ENCODE peak calls at places on chromosomes 3 and 15, in five cellular contexts. A, P, M, L and G are unnamed samples.

GRCh38 chr3:17087509-17087908 is 202.8 kb downstream of the PLCL2 start:
- DNase-seq in L (no peak), P (no peak), A (no peak), M (no peak), G (no peak)

GRCh38 chr3:142888099-142888483 is 792 bp downstream of the PCOLCE2 start:
- DNase-seq in A (no peak), M (no peak), L (no peak), P (peak), G (no peak)

GRCh38 chr3:136838641-136839555 is 20.0 kb downstream of the SLC35G2 start:
- DNase-seq in L (no peak), M (no peak), P (no peak), A (peak), G (no peak)

GRCh38 chr3:47409284-47409683 is 28.5 kb downstream of the PTPN23 start:
- DNase-seq in A (no peak), L (no peak), P (no peak), M (no peak), G (no peak)

GRCh38 chr3:152720941-152721718 is 113.8 kb upstream of the P2RY1 start:
- DNase-seq in L (no peak), M (no peak), P (no peak), A (no peak), G (no peak)

GRCh38 chr3:194987571-194988494 is 283.1 kb downstream of the XXYLT1 start:
- DNase-seq in P (no peak), L (no peak), A (no peak), M (no peak), G (no peak)

GRCh38 chr3:169678122-169678521 is 14.6 kb upstream of the MECOM start:
- DNase-seq in P (no peak), M (no peak), A (no peak), L (no peak), G (no peak)

GRCh38 chr3:148315756-148316155 is 381.9 kb upstream of the AGTR1 start:
- DNase-seq in P (no peak), L (no peak), A (no peak), M (no peak), G (no peak)

GRCh38 chr3:193830791-193831191 is 237.8 kb downstream of the OPA1 start:
- DNase-seq in A (no peak), P (peak), L (no peak), M (no peak), G (no peak)

GRCh38 chr3:87225659-87226058 is 1.4 kb upstream of the CHMP2B start:
- DNase-seq in P (no peak), L (no peak), M (no peak), A (no peak), G (no peak)

GRCh38 chr15:62626903-62627302 is 415.6 kb upstream of the TPM1 start:
- DNase-seq in A (no peak), M (no peak), L (no peak), P (no peak), G (no peak)

GRCh38 chr15:52790941-52791751 is 1.0 kb upstream of the ONECUT1 start:
- DNase-seq in M (peak), A (no peak), L (peak), P (no peak), G (no peak)

GRCh38 chr3:194049394-194049793 is 86.6 kb upstream of the HES1 start:
- DNase-seq in P (no peak), A (no peak), M (no peak), L (no peak), G (no peak)

GRCh38 chr15:65233651-65234050 is 22.4 kb upstream of the CILP start:
- DNase-seq in P (no peak), A (no peak), M (no peak), L (no peak), G (no peak)

GRCh38 chr3:38454884-38455638 is 1.4 kb downstream of the ACVR2B start:
- DNase-seq in P (peak), L (peak), M (peak), A (peak), G (no peak)